ENCODE peak calls at places on chromosomes 12 and 14, in six cellular contexts. One of them, this sample, is unnamed. For H3K27me3, the result is how much of the 10 kb centered on the place peaks cover.

GRCh38 chr14:101820283-101820798 is 58.8 kb downstream of the PPP2R5C start:
- DNase-seq in cardiac muscle cell: no peak
- DNase-seq in gastrocnemius medialis: no peak
- DNase-seq in fibroblast of lung: no peak
- DNase-seq in lower lobe of right lung: no peak
- DNase-seq in hepatocyte: no peak
- DNase-seq in this sample: no peak

GRCh38 chr14:37595809-37596595 is 573 bp downstream of the TTC6 start:
- DNase-seq in cardiac muscle cell: no peak
- DNase-seq in gastrocnemius medialis: no peak
- DNase-seq in fibroblast of lung: no peak
- DNase-seq in lower lobe of right lung: peak
- DNase-seq in hepatocyte: peak
- DNase-seq in this sample: peak

GRCh38 chr12:48189331-48190125 is 6.1 kb downstream of the CCDC184 start:
- DNase-seq in cardiac muscle cell: peak
- DNase-seq in gastrocnemius medialis: no peak
- DNase-seq in fibroblast of lung: peak
- DNase-seq in lower lobe of right lung: no peak
- DNase-seq in hepatocyte: peak
- DNase-seq in this sample: peak

GRCh38 chr12:105721051-105721825 is 390.7 kb downstream of the C12orf75 start:
- DNase-seq in cardiac muscle cell: no peak
- DNase-seq in gastrocnemius medialis: no peak
- DNase-seq in fibroblast of lung: no peak
- DNase-seq in lower lobe of right lung: no peak
- DNase-seq in hepatocyte: no peak
- DNase-seq in this sample: no peak

GRCh38 chr12:2941524-2941923 is 17.7 kb upstream of the TEAD4 start:
- DNase-seq in cardiac muscle cell: peak
- DNase-seq in gastrocnemius medialis: no peak
- DNase-seq in fibroblast of lung: no peak
- DNase-seq in lower lobe of right lung: no peak
- DNase-seq in hepatocyte: no peak
- DNase-seq in this sample: no peak

GRCh38 chr12:52675301-52675701 is 4.9 kb downstream of the KRT1 start:
- DNase-seq in cardiac muscle cell: no peak
- DNase-seq in gastrocnemius medialis: no peak
- DNase-seq in fibroblast of lung: no peak
- DNase-seq in lower lobe of right lung: no peak
- DNase-seq in hepatocyte: no peak
- DNase-seq in this sample: no peak

GRCh38 chr12:47868041-47868440 is 36.8 kb downstream of the VDR start:
- DNase-seq in cardiac muscle cell: no peak
- DNase-seq in gastrocnemius medialis: no peak
- DNase-seq in fibroblast of lung: peak
- DNase-seq in lower lobe of right lung: no peak
- DNase-seq in hepatocyte: no peak
- DNase-seq in this sample: no peak

GRCh38 chr14:75175677-75176141 is 703 bp downstream of the TMED10 start:
- DNase-seq in cardiac muscle cell: no peak
- DNase-seq in gastrocnemius medialis: no peak
- DNase-seq in fibroblast of lung: no peak
- DNase-seq in lower lobe of right lung: no peak
- DNase-seq in hepatocyte: no peak
- DNase-seq in this sample: peak

GRCh38 chr12:58925733-58926113 is 5.4 kb upstream of the LRIG3 start:
- DNase-seq in cardiac muscle cell: no peak
- DNase-seq in gastrocnemius medialis: no peak
- DNase-seq in fibroblast of lung: no peak
- DNase-seq in lower lobe of right lung: no peak
- DNase-seq in hepatocyte: no peak
- DNase-seq in this sample: no peak

GRCh38 chr14:33457021-33457420 is 493.9 kb downstream of the EGLN3 start:
- DNase-seq in cardiac muscle cell: no peak
- DNase-seq in gastrocnemius medialis: no peak
- DNase-seq in fibroblast of lung: no peak
- DNase-seq in lower lobe of right lung: no peak
- DNase-seq in hepatocyte: no peak
- DNase-seq in this sample: peak

GRCh38 chr14:50795127-50795526 is 35.8 kb downstream of the NIN start:
- DNase-seq in cardiac muscle cell: no peak
- DNase-seq in gastrocnemius medialis: no peak
- DNase-seq in fibroblast of lung: no peak
- DNase-seq in lower lobe of right lung: no peak
- DNase-seq in hepatocyte: no peak
- DNase-seq in this sample: no peak

GRCh38 chr12:30599631-30600030 is 96.0 kb downstream of the IPO8 start:
- DNase-seq in cardiac muscle cell: no peak
- DNase-seq in gastrocnemius medialis: no peak
- DNase-seq in fibroblast of lung: peak
- DNase-seq in lower lobe of right lung: no peak
- DNase-seq in hepatocyte: peak
- DNase-seq in this sample: peak

GRCh38 chr12:52633383-52633782 is 15.0 kb upstream of the KRT73 start:
- DNase-seq in cardiac muscle cell: no peak
- DNase-seq in gastrocnemius medialis: no peak
- DNase-seq in fibroblast of lung: no peak
- DNase-seq in lower lobe of right lung: no peak
- DNase-seq in hepatocyte: no peak
- DNase-seq in this sample: no peak

GRCh38 chr14:73759183-73759713 is 45.1 kb upstream of the PNMA1 start:
- DNase-seq in cardiac muscle cell: peak
- DNase-seq in gastrocnemius medialis: peak
- DNase-seq in fibroblast of lung: peak
- DNase-seq in lower lobe of right lung: peak
- DNase-seq in hepatocyte: peak
- DNase-seq in this sample: no peak

GRCh38 chr14:60655114-60655897 is 6.0 kb upstream of the SIX1 start:
- DNase-seq in cardiac muscle cell: no peak
- DNase-seq in gastrocnemius medialis: no peak
- DNase-seq in fibroblast of lung: no peak
- DNase-seq in lower lobe of right lung: no peak
- DNase-seq in hepatocyte: peak
- DNase-seq in this sample: no peak

GRCh38 chr12:53459097-53459496 is 7.2 kb downstream of the PCBP2 start:
- DNase-seq in cardiac muscle cell: no peak
- DNase-seq in gastrocnemius medialis: no peak
- DNase-seq in fibroblast of lung: no peak
- DNase-seq in lower lobe of right lung: no peak
- DNase-seq in hepatocyte: no peak
- DNase-seq in this sample: no peak

GRCh38 chr14:90675399-90675798 is 140.8 kb downstream of the TTC7B start:
- DNase-seq in cardiac muscle cell: no peak
- DNase-seq in gastrocnemius medialis: peak
- DNase-seq in fibroblast of lung: peak
- DNase-seq in lower lobe of right lung: no peak
- DNase-seq in hepatocyte: no peak
- DNase-seq in this sample: no peak

GRCh38 chr14:76917158-76917596 is 91.0 kb downstream of the LRRC74A start:
- DNase-seq in cardiac muscle cell: peak
- DNase-seq in gastrocnemius medialis: no peak
- DNase-seq in fibroblast of lung: peak
- DNase-seq in lower lobe of right lung: no peak
- DNase-seq in hepatocyte: peak
- DNase-seq in this sample: peak

GRCh38 chr12:126537961-126538530 is 1472.8 kb downstream of the AACS start:
- DNase-seq in cardiac muscle cell: no peak
- DNase-seq in gastrocnemius medialis: no peak
- DNase-seq in fibroblast of lung: no peak
- DNase-seq in lower lobe of right lung: no peak
- DNase-seq in hepatocyte: no peak
- DNase-seq in this sample: no peak

GRCh38 chr14:29054119-29054518 is 287.5 kb downstream of the FOXG1 start:
- DNase-seq in cardiac muscle cell: no peak
- DNase-seq in gastrocnemius medialis: no peak
- DNase-seq in fibroblast of lung: no peak
- DNase-seq in lower lobe of right lung: no peak
- DNase-seq in hepatocyte: no peak
- DNase-seq in this sample: no peak

GRCh38 chr14:21486640-21487087 is 9.7 kb downstream of the TOX4 start:
- DNase-seq in cardiac muscle cell: no peak
- DNase-seq in gastrocnemius medialis: no peak
- DNase-seq in fibroblast of lung: peak
- DNase-seq in lower lobe of right lung: no peak
- DNase-seq in hepatocyte: no peak
- DNase-seq in this sample: no peak

GRCh38 chr12:123997033-123997822 is 24.2 kb downstream of the ZNF664 start:
- DNase-seq in cardiac muscle cell: no peak
- DNase-seq in gastrocnemius medialis: no peak
- DNase-seq in fibroblast of lung: no peak
- DNase-seq in lower lobe of right lung: no peak
- DNase-seq in hepatocyte: no peak
- DNase-seq in this sample: no peak

GRCh38 chr12:46998811-46999368 is 80.5 kb upstream of the PCED1B start:
- DNase-seq in cardiac muscle cell: no peak
- DNase-seq in gastrocnemius medialis: no peak
- DNase-seq in fibroblast of lung: peak
- DNase-seq in lower lobe of right lung: no peak
- DNase-seq in hepatocyte: no peak
- DNase-seq in this sample: peak

GRCh38 chr12:125185740-125186470 is 120.7 kb downstream of the AACS start:
- DNase-seq in cardiac muscle cell: peak
- DNase-seq in gastrocnemius medialis: peak
- DNase-seq in fibroblast of lung: peak
- DNase-seq in lower lobe of right lung: peak
- DNase-seq in hepatocyte: peak
- DNase-seq in this sample: peak
- TF ChIP-seq CTCF in cardiac muscle cell: peak
- TF ChIP-seq CTCF in gastrocnemius medialis: peak
- TF ChIP-seq CTCF in fibroblast of lung: peak
- TF ChIP-seq CTCF in lower lobe of right lung: no peak
- TF ChIP-seq CTCF in hepatocyte: peak
- TF ChIP-seq CTCF in this sample: peak

DNA sequence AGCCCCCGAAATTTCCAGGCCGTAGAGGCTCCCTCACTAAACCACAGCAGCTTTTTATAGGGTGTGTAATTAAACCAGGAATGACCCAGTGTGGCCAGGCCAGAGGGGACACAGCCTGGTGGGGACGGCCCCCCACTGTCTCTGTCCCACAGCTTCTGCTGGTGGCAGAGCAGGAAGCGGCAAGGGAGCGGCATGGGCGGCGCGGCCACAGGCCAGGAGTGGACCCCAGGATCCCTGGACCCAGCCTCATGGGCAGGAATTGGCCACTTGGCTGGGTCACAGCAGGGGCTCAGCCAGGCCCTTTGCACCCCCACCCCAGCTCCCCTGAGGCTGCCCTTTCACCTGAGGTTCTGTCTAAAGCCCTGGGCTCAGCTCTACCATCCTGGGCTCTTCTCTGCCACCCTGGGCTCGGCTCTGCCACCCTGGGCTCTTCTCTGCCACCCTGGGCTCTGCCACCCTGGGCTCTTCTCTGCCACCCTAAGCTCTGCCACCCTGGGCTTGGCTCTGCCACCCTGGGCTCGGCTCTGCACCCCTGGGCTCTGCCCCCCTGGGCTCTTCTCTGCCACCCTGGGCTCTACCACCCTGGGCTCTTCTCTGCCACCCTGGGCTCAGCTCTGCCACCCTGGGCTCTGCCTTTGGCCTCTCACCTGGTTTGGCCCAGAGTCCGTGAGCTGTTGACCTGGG is 39.3 kb downstream of the FBRSL1 start:
- DNase-seq in cardiac muscle cell: no peak
- DNase-seq in gastrocnemius medialis: no peak
- DNase-seq in fibroblast of lung: no peak
- DNase-seq in lower lobe of right lung: no peak
- DNase-seq in hepatocyte: no peak
- DNase-seq in this sample: no peak
- H3K4me3 ChIP-seq in cardiac muscle cell: no peak
- H3K4me3 ChIP-seq in gastrocnemius medialis: no peak
- H3K4me3 ChIP-seq in fibroblast of lung: no peak
- H3K4me3 ChIP-seq in lower lobe of right lung: no peak
- H3K4me3 ChIP-seq in hepatocyte: no peak
- H3K4me3 ChIP-seq in this sample: no peak

GRCh38 chr14:67221982-67222328 is 19.3 kb upstream of the PALS1 start:
- DNase-seq in cardiac muscle cell: no peak
- DNase-seq in gastrocnemius medialis: no peak
- DNase-seq in fibroblast of lung: no peak
- DNase-seq in lower lobe of right lung: no peak
- DNase-seq in hepatocyte: no peak
- DNase-seq in this sample: no peak
- H3K27me3 ChIP-seq in cardiac muscle cell: under half
- H3K27me3 ChIP-seq in gastrocnemius medialis: under half
- H3K27me3 ChIP-seq in fibroblast of lung: under half
- H3K27me3 ChIP-seq in lower lobe of right lung: under half
- H3K27me3 ChIP-seq in hepatocyte: under half
- H3K27me3 ChIP-seq in this sample: under half

GRCh38 chr12:120367924-120368788 is 808 bp downstream of the MSI1 start:
- DNase-seq in cardiac muscle cell: peak
- DNase-seq in gastrocnemius medialis: no peak
- DNase-seq in fibroblast of lung: no peak
- DNase-seq in lower lobe of right lung: no peak
- DNase-seq in hepatocyte: peak
- DNase-seq in this sample: no peak

GRCh38 chr12:120366341-120366705 is 2.6 kb downstream of the MSI1 start:
- DNase-seq in cardiac muscle cell: no peak
- DNase-seq in gastrocnemius medialis: no peak
- DNase-seq in fibroblast of lung: no peak
- DNase-seq in lower lobe of right lung: no peak
- DNase-seq in hepatocyte: no peak
- DNase-seq in this sample: no peak

GRCh38 chr12:120368789-120369475 is at the start of gene MSI1:
- DNase-seq in cardiac muscle cell: peak
- DNase-seq in gastrocnemius medialis: no peak
- DNase-seq in fibroblast of lung: no peak
- DNase-seq in lower lobe of right lung: no peak
- DNase-seq in hepatocyte: peak
- DNase-seq in this sample: no peak

GRCh38 chr12:120366884-120367251 is 2.1 kb downstream of the MSI1 start:
- DNase-seq in cardiac muscle cell: no peak
- DNase-seq in gastrocnemius medialis: no peak
- DNase-seq in fibroblast of lung: no peak
- DNase-seq in lower lobe of right lung: no peak
- DNase-seq in hepatocyte: no peak
- DNase-seq in this sample: no peak

GRCh38 chr12:120367252-120367923 is 1.6 kb downstream of the MSI1 start:
- DNase-seq in cardiac muscle cell: peak
- DNase-seq in gastrocnemius medialis: no peak
- DNase-seq in fibroblast of lung: no peak
- DNase-seq in lower lobe of right lung: no peak
- DNase-seq in hepatocyte: peak
- DNase-seq in this sample: no peak
- TF ChIP-seq CTCF in cardiac muscle cell: peak
- TF ChIP-seq CTCF in gastrocnemius medialis: no peak
- TF ChIP-seq CTCF in fibroblast of lung: peak
- TF ChIP-seq CTCF in lower lobe of right lung: peak
- TF ChIP-seq CTCF in hepatocyte: peak
- TF ChIP-seq CTCF in this sample: peak